ENCODE peak calls at places on chromosomes 13 and 19, in ten cellular contexts. C is stimulated activated CD4-positive, alpha-beta T cell treated with anti-CD3 and anti-CD28 coated beads, Interleukin-4, amount 100 ng/mL, for 4 hours; V is NCI-H2081 treated with DMSO at 0.1 percent for 48 hours; T is OCI-LY7; H is midbrain; G is omental fat pad; O is type B pancreatic cell; R is HCT116; W is tibial nerve; K is uterus. L is an unnamed sample.
A peak's percentile ranks its signal among the peaks of the same experiment; 100 is the strongest.

GRCh38 chr19:50565984-50566903 is 2.0 kb downstream of the LRRC4B start:
- DNase-seq in H (peak; percentile 74), K (no peak), R (no peak), V (no peak), T (no peak), C (peak; percentile 36), G (no peak), O (no peak), W (no peak), L (no peak)

GRCh38 chr13:53250272-53250875 is 221.8 kb downstream of the OLFM4 start:
- DNase-seq in V (peak; percentile 41), T (peak; percentile 79), W (no peak), C (no peak), R (peak; percentile 56), K (no peak), O (no peak), G (no peak), H (peak; percentile 87), L (peak; percentile 89)

GRCh38 chr13:48410199-48410598 is 2.7 kb downstream of the LPAR6 start:
- DNase-seq in G (no peak), K (no peak), H (no peak), R (no peak), V (no peak), W (no peak), T (no peak), O (no peak), C (no peak), L (no peak)

GRCh38 chr13:59879281-59879680 is 284.4 kb downstream of the DIAPH3 start:
- DNase-seq in C (no peak), H (no peak), O (no peak), W (no peak), G (no peak), R (no peak), K (no peak), T (no peak), V (no peak), L (no peak)

GRCh38 chr13:52925221-52925620 is 76.8 kb upstream of the PCDH8 start:
- DNase-seq in V (no peak), H (no peak), O (no peak), W (no peak), G (no peak), R (no peak), T (no peak), K (no peak), C (no peak), L (no peak)

GRCh38 chr19:13210941-13211340 is 60.7 kb downstream of the IER2 start:
- DNase-seq in R (no peak), G (no peak), V (no peak), O (no peak), T (no peak), W (no peak), K (no peak), C (no peak), H (no peak), L (no peak)

GRCh38 chr19:28493881-28494280 is 719.1 kb downstream of the UQCRFS1 start:
- DNase-seq in K (no peak), H (peak; percentile 2), O (no peak), V (no peak), C (no peak), W (no peak), G (no peak), R (no peak), T (no peak), L (no peak)

GRCh38 chr19:46818812-46819211 is 30.4 kb upstream of the SLC1A5 start:
- DNase-seq in R (no peak), W (no peak), C (no peak), K (no peak), T (peak; percentile 29), H (no peak), V (no peak), O (no peak), G (no peak), L (peak; percentile 46)

GRCh38 chr13:36907266-36907665 is 12.8 kb downstream of the SMAD9 start:
- DNase-seq in C (no peak), K (no peak), V (no peak), H (no peak), T (peak; percentile 70), G (no peak), W (no peak), O (no peak), R (no peak), L (no peak)